ENCODE peak calls at places on chromosomes 5 and 9, in eight cellular contexts. V, K, H, R, U, J, E and Q are unnamed samples.

GRCh38 chr5:72597456-72597948 is 90.3 kb upstream of the ZNF366 start:
- DNase-seq in E (no peak), H (no peak), V (no peak), R (peak; percentile 31), U (no peak), K (peak; percentile 90), J (peak; percentile 88), Q (peak; percentile 94)

GRCh38 chr9:123943671-123944070 is 13.7 kb upstream of the DENND1A start:
- DNase-seq in U (no peak), R (no peak), J (no peak), K (no peak), H (no peak), E (no peak), V (no peak), Q (no peak)

GRCh38 chr5:148005788-148006520 is 57.8 kb upstream of the SPINK5 start:
- DNase-seq in U (no peak), R (no peak), J (peak; percentile 16), E (no peak), K (no peak), H (no peak), V (no peak), Q (no peak)

GRCh38 chr9:137580209-137580957 is 1.7 kb upstream of the DPH7 start:
- DNase-seq in H (no peak), V (no peak), R (no peak), J (no peak), U (no peak), K (no peak), E (no peak), Q (no peak)

GRCh38 chr9:120877276-120878034 is 467 bp upstream of the PHF19 start:
- DNase-seq in R (peak; percentile 57), H (peak; percentile 84), J (peak; percentile 76), U (peak; percentile 80), K (peak; percentile 80), V (peak; percentile 52), E (peak; percentile 56), Q (peak; percentile 41)

GRCh38 chr9:25003686-25004085 is 458.0 kb upstream of the IZUMO3 start:
- DNase-seq in K (no peak), J (no peak), R (no peak), V (no peak), H (no peak), E (no peak), U (no peak), Q (no peak)

GRCh38 chr9:105608685-105609598 is 51.0 kb downstream of the FKTN start:
- DNase-seq in V (no peak), R (no peak), H (no peak), E (no peak), U (peak; percentile 47), K (peak; percentile 82), J (peak; percentile 48), Q (peak; percentile 70)

GRCh38 chr5:132387649-132388117 is 18.2 kb downstream of the SLC22A5 start:
- DNase-seq in J (peak; percentile 99), K (peak; percentile 89), E (peak; percentile 46), V (no peak), R (peak; percentile 63), H (peak; percentile 56), U (no peak), Q (peak; percentile 99)

GRCh38 chr9:130689937-130690700 is 3.5 kb upstream of the EXOSC2 start:
- DNase-seq in H (peak; percentile 74), J (peak; percentile 97), R (peak; percentile 87), K (peak; percentile 38), E (peak; percentile 54), U (peak; percentile 73), V (no peak), Q (peak; percentile 99)

GRCh38 chr5:107826311-107827000 is 155.7 kb upstream of the EFNA5 start:
- DNase-seq in K (no peak), J (no peak), V (no peak), R (no peak), U (no peak), H (no peak), E (no peak), Q (no peak)

GRCh38 chr9:27054841-27055240 is 49.4 kb upstream of the LRRC19 start:
- DNase-seq in K (no peak), E (no peak), U (no peak), R (no peak), J (no peak), H (no peak), V (no peak), Q (no peak)

GRCh38 chr9:71990466-71990865 is 69.9 kb downstream of the C9orf57 start:
- DNase-seq in R (no peak), V (no peak), E (no peak), K (no peak), J (peak; percentile 14), U (no peak), H (no peak), Q (no peak)